ENCODE peak calls at places on chromosome 12, in nine cellular contexts. Y is testis, F is spleen, S is Peyer's patch, W is K562, C is IMR-90, O is heart left ventricle, T is breast epithelium, N is HCT116. P is an unnamed sample.

GRCh38 chr12:58247633-58248032 is 306.3 kb downstream of the ATP23 start:
- DNase-seq in Y (no peak), F (no peak), S (no peak), W (no peak), C (no peak), O (no peak), T (no peak), N (peak; percentile 1), P (peak; percentile 55)

GRCh38 chr12:53252349-53252916 is 15.7 kb upstream of the ESPL1 start:
- DNase-seq in Y (no peak), F (no peak), S (peak; percentile 63), W (peak; percentile 68), C (no peak), O (no peak), T (peak; percentile 60), N (no peak), P (no peak)

GRCh38 chr12:32983332-32983731 is 86.8 kb upstream of the PKP2 start:
- DNase-seq in Y (no peak), F (no peak), S (no peak), W (no peak), C (no peak), O (no peak), T (no peak), N (no peak), P (no peak)

GRCh38 chr12:44248436-44248835 is 412.6 kb downstream of the TMEM117 start:
- DNase-seq in Y (no peak), F (no peak), S (no peak), W (no peak), C (no peak), O (no peak), T (no peak), N (no peak), P (no peak)

GRCh38 chr12:81815611-81816010 is 56.5 kb upstream of the PPFIA2 start:
- DNase-seq in Y (no peak), F (no peak), S (no peak), W (no peak), C (no peak), O (no peak), T (no peak), N (no peak), P (no peak)

GRCh38 chr12:94297325-94297724 is 148.9 kb downstream of the PLXNC1 start:
- DNase-seq in Y (no peak), F (no peak), S (no peak), W (no peak), C (no peak), O (no peak), T (no peak), N (no peak), P (no peak)

GRCh38 chr12:128820723-128821432 is 2.9 kb downstream of the SLC15A4 start:
- DNase-seq in Y (no peak), F (peak; percentile 90), S (no peak), W (no peak), C (no peak), O (peak; percentile 46), T (no peak), N (no peak), P (no peak)

GRCh38 chr12:29207120-29207519 is 58.0 kb downstream of the FAR2 start:
- DNase-seq in Y (no peak), F (no peak), S (no peak), W (no peak), C (no peak), O (no peak), T (no peak), N (no peak), P (no peak)

GRCh38 chr12:96698965-96699364 is 208.1 kb upstream of the NEDD1 start:
- DNase-seq in Y (peak; percentile 41), F (no peak), S (no peak), W (no peak), C (no peak), O (no peak), T (no peak), N (no peak), P (peak; percentile 45)

GRCh38 chr12:5003025-5003666 is 40.5 kb upstream of the KCNA5 start:
- DNase-seq in Y (peak; percentile 75), F (peak; percentile 79), S (peak; percentile 71), W (peak; percentile 41), C (peak; percentile 50), O (peak; percentile 54), T (peak; percentile 26), N (peak; percentile 43), P (no peak)

GRCh38 chr12:132735496-132735895 is 24.9 kb downstream of the PGAM5 start:
- DNase-seq in Y (no peak), F (no peak), S (no peak), W (no peak), C (no peak), O (no peak), T (no peak), N (no peak), P (no peak)

GRCh38 chr12:109458086-109458485 is 19.0 kb downstream of the KCTD10 start:
- DNase-seq in Y (no peak), F (no peak), S (no peak), W (no peak), C (peak; percentile 84), O (no peak), T (no peak), N (no peak), P (no peak)

GRCh38 chr12:105018001-105018400 is 31.9 kb downstream of the NOPCHAP1 start:
- DNase-seq in Y (no peak), F (no peak), S (no peak), W (no peak), C (peak; percentile 2), O (no peak), T (no peak), N (no peak), P (no peak)

GRCh38 chr12:54125950-54126695 is 62.7 kb downstream of the SMUG1 start:
- DNase-seq in Y (no peak), F (peak; percentile 67), S (no peak), W (peak; percentile 34), C (no peak), O (no peak), T (peak; percentile 49), N (no peak), P (no peak)

GRCh38 chr12:120447992-120448391 is 1.7 kb downstream of the GATC start:
- DNase-seq in Y (no peak), F (no peak), S (no peak), W (no peak), C (no peak), O (no peak), T (no peak), N (no peak), P (no peak)

GRCh38 chr12:120444676-120445075 is 1.5 kb downstream of the TRIAP1 start:
- DNase-seq in Y (no peak), F (no peak), S (no peak), W (no peak), C (no peak), O (no peak), T (no peak), N (no peak), P (no peak)

GRCh38 chr12:120445911-120446909 is at the start of the genes GATC and TRIAP1:
- DNase-seq in Y (peak; percentile 86), F (peak; percentile 96), S (peak; percentile 93), W (peak; percentile 87), C (peak; percentile 66), O (peak; percentile 86), T (peak; percentile 74), N (peak; percentile 71), P (peak; percentile 95)
- TF ChIP-seq POLR2A in Y (no peak), F (no peak), S (peak; percentile 68), W (peak; percentile 94), C (peak; percentile 75), O (no peak), T (peak; percentile 73), N (peak; percentile 81), P (peak; percentile 39)

DNA sequence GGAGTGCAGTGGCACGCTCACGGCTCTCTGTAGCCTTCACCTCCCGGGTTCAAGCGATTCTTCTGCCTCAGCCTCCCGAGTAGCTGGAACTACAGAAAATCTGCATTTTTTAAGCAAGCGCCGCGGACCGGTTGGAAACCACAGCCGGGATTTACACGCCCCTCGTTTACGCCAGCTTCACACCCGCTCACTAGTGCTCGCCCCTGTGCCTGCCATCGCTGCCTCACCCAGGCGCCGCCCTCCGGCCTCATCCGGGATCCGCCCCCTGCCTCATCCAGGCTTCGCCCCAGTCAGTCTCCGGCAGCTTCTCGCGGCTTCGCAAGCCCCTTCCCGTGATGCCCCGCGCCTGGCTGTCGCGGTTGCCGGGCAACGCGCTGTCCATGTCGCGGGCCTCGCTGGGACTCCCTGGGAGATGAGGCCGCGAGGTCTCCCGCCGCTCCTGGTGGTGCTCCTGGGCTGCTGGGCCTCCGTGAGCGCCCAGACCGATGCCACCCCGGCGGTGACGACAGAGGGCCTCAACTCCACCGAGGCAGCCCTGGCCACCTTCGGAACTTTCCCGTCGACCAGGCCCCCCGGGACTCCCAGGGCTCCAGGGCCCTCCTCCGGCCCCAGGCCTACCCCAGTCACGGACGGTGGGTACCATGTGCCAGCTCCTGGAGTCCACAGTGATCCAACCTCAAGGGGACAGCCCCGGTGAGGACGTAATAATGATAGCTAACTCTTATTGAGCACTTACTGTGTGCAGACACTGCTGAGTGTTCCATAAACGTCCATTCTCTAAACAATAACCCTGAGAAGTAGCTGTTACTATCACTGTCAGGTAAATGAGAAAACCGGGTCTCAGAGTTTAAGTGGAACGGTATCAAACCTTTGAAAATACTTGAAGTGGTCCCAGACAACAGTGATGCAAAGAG is at the start of gene TCTN1:
- DNase-seq in Y (peak; percentile 98), F (peak; percentile 100), S (peak; percentile 96), W (peak; percentile 98), C (peak; percentile 91), O (peak; percentile 97), T (peak; percentile 93), N (peak; percentile 76), P (peak; percentile 98)
- H3K27ac ChIP-seq in Y (peak within 1 kb of the TSS; percentile 32), F (peak within 1 kb of the TSS; percentile 84), S (peak within 1 kb of the TSS; percentile 73), W (peak within 1 kb of the TSS; percentile 11), C (peak within 1 kb of the TSS; percentile 56), O (no peak within 1 kb of the TSS), T (peak within 1 kb of the TSS; percentile 87), N (peak within 1 kb of the TSS; percentile 21), P (peak within 1 kb of the TSS; percentile 78)

DNA sequence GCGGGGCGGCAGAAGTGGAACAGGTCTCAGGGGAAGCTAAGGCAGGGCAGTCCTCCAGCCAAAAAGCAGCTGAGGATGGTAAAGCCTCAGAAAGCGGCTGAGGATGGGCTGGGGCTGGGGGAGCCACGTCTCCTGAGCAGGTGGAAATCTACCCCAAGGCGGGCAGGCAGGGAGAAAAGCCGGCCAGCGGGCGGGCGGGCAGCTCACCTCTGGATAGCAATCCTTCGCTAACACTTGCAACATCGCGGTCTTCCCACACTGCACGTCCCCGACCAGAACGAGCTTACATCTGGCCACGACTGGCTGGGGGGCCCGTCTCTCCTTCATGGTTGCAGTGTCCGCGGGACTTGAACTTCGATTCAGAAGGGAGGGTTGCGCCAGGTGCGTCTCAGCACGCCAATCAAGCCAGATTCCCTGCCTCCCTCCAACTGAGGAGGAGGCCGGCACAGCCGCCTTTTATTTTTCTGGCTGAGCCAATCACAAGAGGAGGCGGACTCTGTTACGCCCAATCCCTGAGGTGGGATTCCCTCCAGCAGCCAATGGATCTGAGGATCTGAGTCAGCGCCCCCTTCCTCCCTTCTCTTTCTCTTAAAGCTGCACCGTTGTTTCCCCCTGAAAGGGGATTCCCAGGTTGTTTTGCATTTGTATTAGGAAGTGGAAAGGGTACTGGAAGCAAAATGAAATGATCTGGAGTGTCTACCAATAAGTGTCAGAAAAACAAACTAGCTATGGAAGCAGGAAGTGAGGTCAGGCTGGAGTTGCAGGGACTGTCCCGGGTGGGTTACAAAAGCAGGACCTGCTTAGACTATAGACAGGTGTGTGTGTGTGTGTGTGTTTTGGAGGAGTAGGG is at the start of gene RND1:
- DNase-seq in Y (peak; percentile 93), F (peak; percentile 86), S (peak; percentile 90), W (peak; percentile 94), C (peak; percentile 90), O (peak; percentile 93), T (peak; percentile 91), N (peak; percentile 89), P (peak; percentile 98)
- TF ChIP-seq POLR2A in Y (peak; percentile 83), F (peak; percentile 28), S (peak; percentile 98), W (peak; percentile 79), C (peak; percentile 92), O (peak; percentile 99), T (peak; percentile 91), N (peak; percentile 98), P (peak; percentile 69)

GRCh38 chr12:31589582-31589895 is 1.4 kb downstream of the DENND5B start:
- DNase-seq in Y (no peak), F (peak; percentile 89), S (no peak), W (no peak), C (no peak), O (peak; percentile 72), T (no peak), N (no peak), P (no peak)
- H3K27ac ChIP-seq in Y (peak overlapping the region; percentile 97), F (peak overlapping the region; percentile 96), S (peak overlapping the region; percentile 96), W (no peak overlapping the region), C (peak overlapping the region; percentile 79), O (peak overlapping the region; percentile 93), T (peak overlapping the region; percentile 94), N (peak overlapping the region; percentile 99), P (peak overlapping the region; percentile 96)

P was measured in esophagus muscularis mucosa.